ENCODE peak calls at places on chromosome 6, in four cellular contexts. B is mesenchymal stem cell, L is NCI-H460, E is non-pigmented ciliary epithelial cell. Q is an unnamed sample.

GRCh38 chr6:154399097-154399496 is 42.5 kb upstream of the IPCEF1 start:
- DNase-seq in E (no peak), B (peak), L (no peak), Q (peak)

GRCh38 chr6:1744543-1744942 is 134.8 kb downstream of the FOXC1 start:
- DNase-seq in L (no peak), B (no peak), E (no peak), Q (no peak)

GRCh38 chr6:12522347-12522746 is 194.2 kb upstream of the PHACTR1 start:
- DNase-seq in L (no peak), E (no peak), B (peak), Q (peak)

GRCh38 chr6:134198093-134198492 is 119.8 kb downstream of the SGK1 start:
- DNase-seq in E (no peak), B (no peak), L (no peak), Q (no peak)

GRCh38 chr6:154469306-154469935 is 41.1 kb downstream of the CNKSR3 start:
- DNase-seq in L (no peak), E (no peak), B (no peak), Q (no peak)

GRCh38 chr6:73694711-73695411 is 1.1 kb upstream of the CD109 start:
- DNase-seq in L (peak), E (no peak), B (peak), Q (peak)

GRCh38 chr6:81770395-81770794 is 17.9 kb upstream of the TENT5A start:
- DNase-seq in L (no peak), B (no peak), E (no peak), Q (no peak)

GRCh38 chr6:167699141-167700036 is 127.3 kb upstream of the AFDN start:
- DNase-seq in L (no peak), E (no peak), B (peak), Q (peak)

GRCh38 chr6:159979136-159979874 is 10.4 kb downstream of the IGF2R start:
- DNase-seq in L (no peak), E (no peak), B (peak), Q (peak)

GRCh38 chr6:157755032-157755751 is 67.9 kb upstream of the SNX9 start:
- DNase-seq in L (no peak), E (no peak), B (no peak), Q (peak)

GRCh38 chr6:38058022-38058421 is 238.5 kb downstream of the ZFAND3 start:
- DNase-seq in L (no peak), B (no peak), E (peak), Q (no peak)

Q was measured in endothelial cell of umbilical vein.